ENCODE peak calls at places on chromosomes 2 and 18, in seven cellular contexts. O is neuronal stem cell, Z is IMR-90, K is mesendoderm, G is trophoblast cell, A is H1, T is mesenchymal stem cell. J is an unnamed sample.

GRCh38 chr2:14867853-14868252 is 235.3 kb downstream of the LRATD1 start:
- DNase-seq in O (no peak), G (no peak), Z (no peak), T (no peak), A (no peak), K (no peak), J (no peak)

GRCh38 chr2:235776531-235776930 is 282.7 kb downstream of the AGAP1 start:
- DNase-seq in T (no peak), Z (no peak), G (no peak), K (no peak), A (no peak), O (no peak), J (peak)

GRCh38 chr18:2627821-2628276 is 27.7 kb upstream of the SMCHD1 start:
- DNase-seq in K (no peak), O (no peak), T (peak), G (peak), A (no peak), Z (peak), J (no peak)

GRCh38 chr18:74310411-74310810 is 5.2 kb upstream of the C18orf63 start:
- DNase-seq in T (peak), K (peak), G (peak), O (no peak), A (no peak), Z (peak), J (peak)

GRCh38 chr18:13318644-13319501 is 100.3 kb downstream of the LDLRAD4 start:
- DNase-seq in Z (no peak), A (no peak), O (no peak), G (no peak), T (no peak), K (no peak), J (no peak)

GRCh38 chr2:184174493-184175112 is 423.7 kb upstream of the ZNF804A start:
- DNase-seq in O (no peak), G (no peak), K (peak), Z (no peak), T (no peak), A (no peak), J (no peak)

GRCh38 chr2:197209742-197210408 is 100.7 kb downstream of the ANKRD44 start:
- DNase-seq in O (no peak), K (peak), G (peak), T (no peak), A (no peak), Z (no peak), J (no peak)

GRCh38 chr2:215003001-215003400 is 135.4 kb downstream of the ABCA12 start:
- DNase-seq in T (no peak), K (peak), G (no peak), Z (peak), A (no peak), O (peak), J (no peak)

GRCh38 chr2:140308706-140309105 is 1528.5 kb upstream of the NXPH2 start:
- DNase-seq in O (no peak), Z (no peak), A (no peak), K (no peak), G (no peak), T (no peak), J (no peak)

GRCh38 chr2:113025751-113026150 is 20.5 kb downstream of the IL36A start:
- DNase-seq in K (no peak), T (no peak), Z (no peak), O (no peak), G (no peak), A (no peak), J (no peak)

GRCh38 chr18:2881088-2881487 is 34.3 kb downstream of the EMILIN2 start:
- DNase-seq in T (no peak), O (no peak), A (no peak), K (peak), G (no peak), Z (peak), J (no peak)

GRCh38 chr18:13136689-13137040 is 81.9 kb upstream of the LDLRAD4 start:
- DNase-seq in G (no peak), T (no peak), A (peak), O (no peak), Z (no peak), K (no peak), J (peak)

GRCh38 chr2:164015328-164016123 is 279.7 kb upstream of the FIGN start:
- DNase-seq in G (no peak), T (no peak), A (no peak), K (no peak), O (no peak), Z (no peak), J (no peak)

GRCh38 chr2:200373973-200374416 is 67.5 kb downstream of the SPATS2L start:
- DNase-seq in G (peak), K (no peak), A (no peak), Z (no peak), O (no peak), T (no peak), J (no peak)

GRCh38 chr2:201854221-201854801 is 48.0 kb downstream of the CDK15 start:
- DNase-seq in A (no peak), K (no peak), O (no peak), T (peak), Z (peak), G (peak), J (no peak)

GRCh38 chr2:240477916-240478315 is 42.5 kb downstream of the GPC1 start:
- DNase-seq in K (no peak), T (no peak), O (no peak), Z (no peak), A (no peak), G (no peak), J (peak)

GRCh38 chr18:41391616-41392610 is 563.1 kb upstream of the PIK3C3 start:
- DNase-seq in A (peak), Z (peak), K (peak), T (peak), O (peak), G (peak), J (peak)

GRCh38 chr2:168519534-168520308 is 63.6 kb downstream of the CERS6 start:
- DNase-seq in G (no peak), T (peak), O (no peak), A (no peak), K (no peak), Z (no peak), J (no peak)
- H2BK5ac ChIP-seq in G (no peak), T (no peak), O (no peak), A (no peak), K (no peak), Z (no peak), J (no peak)

GRCh38 chr2:36463365-36463764 is 107.8 kb downstream of the CRIM1 start:
- DNase-seq in G (no peak), K (no peak), O (no peak), Z (no peak), A (no peak), T (no peak), J (no peak)
- H2AK5ac ChIP-seq in G (no peak), K (no peak), O (no peak), Z (peak), A (no peak), T (peak), J (no peak)

GRCh38 chr18:28607991-28608390 is 431.1 kb upstream of the CDH2 start:
- DNase-seq in O (no peak), Z (no peak), A (no peak), K (no peak), G (no peak), T (no peak), J (no peak)
- H2BK5ac ChIP-seq in O (no peak), Z (no peak), A (no peak), K (no peak), G (no peak), T (no peak), J (no peak)

GRCh38 chr2:60426908-60427307 is 126.5 kb downstream of the BCL11A start:
- DNase-seq in G (no peak), T (no peak), A (no peak), O (no peak), Z (no peak), K (no peak), J (no peak)
- H2AK5ac ChIP-seq in G (no peak), T (no peak), A (no peak), O (no peak), Z (no peak), K (no peak), J (no peak)

J was measured in H9.